ENCODE peak calls at places on chromosomes 6 and 20, in five cellular contexts. One of them, this sample, is unnamed.

GRCh38 chr20:24275946-24276705 is 193.3 kb upstream of the SYNDIG1 start:
- DNase-seq in adrenal gland: no peak
- DNase-seq in MCF 10A: no peak
- DNase-seq in astrocyte of the cerebellum: no peak
- DNase-seq in glutamatergic neuron: no peak
- DNase-seq in this sample: no peak

GRCh38 chr20:37796121-37796520 is 102.3 kb downstream of the CTNNBL1 start:
- DNase-seq in adrenal gland: no peak
- DNase-seq in MCF 10A: no peak
- DNase-seq in astrocyte of the cerebellum: no peak
- DNase-seq in glutamatergic neuron: no peak
- DNase-seq in this sample: no peak

GRCh38 chr20:62766071-62766450 is 30.2 kb upstream of the MRGBP start:
- DNase-seq in adrenal gland: no peak
- DNase-seq in MCF 10A: no peak
- DNase-seq in astrocyte of the cerebellum: no peak
- DNase-seq in glutamatergic neuron: peak
- DNase-seq in this sample: no peak

GRCh38 chr6:158706369-158706982 is 56.6 kb downstream of the SYTL3 start:
- DNase-seq in adrenal gland: peak
- DNase-seq in MCF 10A: peak
- DNase-seq in astrocyte of the cerebellum: no peak
- DNase-seq in glutamatergic neuron: peak
- DNase-seq in this sample: peak

GRCh38 chr6:24855389-24856245 is 56.9 kb upstream of the ARMH2 start:
- DNase-seq in adrenal gland: peak
- DNase-seq in MCF 10A: peak
- DNase-seq in astrocyte of the cerebellum: peak
- DNase-seq in glutamatergic neuron: peak
- DNase-seq in this sample: peak

GRCh38 chr20:36199293-36200257 is 36.7 kb upstream of the AAR2 start:
- DNase-seq in adrenal gland: peak
- DNase-seq in MCF 10A: peak
- DNase-seq in astrocyte of the cerebellum: peak
- DNase-seq in glutamatergic neuron: peak
- DNase-seq in this sample: peak

GRCh38 chr6:9537381-9537780 is 877.5 kb downstream of the TFAP2A start:
- DNase-seq in adrenal gland: no peak
- DNase-seq in MCF 10A: no peak
- DNase-seq in astrocyte of the cerebellum: no peak
- DNase-seq in glutamatergic neuron: no peak
- DNase-seq in this sample: peak

GRCh38 chr6:935582-935981 is 242.6 kb upstream of the EXOC2 start:
- DNase-seq in adrenal gland: no peak
- DNase-seq in MCF 10A: no peak
- DNase-seq in astrocyte of the cerebellum: no peak
- DNase-seq in glutamatergic neuron: no peak
- DNase-seq in this sample: no peak

GRCh38 chr6:137767931-137768690 is 98.9 kb upstream of the TNFAIP3 start:
- DNase-seq in adrenal gland: no peak
- DNase-seq in MCF 10A: peak
- DNase-seq in astrocyte of the cerebellum: peak
- DNase-seq in glutamatergic neuron: no peak
- DNase-seq in this sample: peak

GRCh38 chr20:57680131-57680716 is 29.6 kb downstream of the PMEPA1 start:
- DNase-seq in adrenal gland: no peak
- DNase-seq in MCF 10A: no peak
- DNase-seq in astrocyte of the cerebellum: no peak
- DNase-seq in glutamatergic neuron: no peak
- DNase-seq in this sample: no peak

GRCh38 chr6:10505529-10505928 is 15.6 kb upstream of the GCNT2 start:
- DNase-seq in adrenal gland: no peak
- DNase-seq in MCF 10A: no peak
- DNase-seq in astrocyte of the cerebellum: no peak
- DNase-seq in glutamatergic neuron: no peak
- DNase-seq in this sample: no peak

GRCh38 chr6:163415176-163415619 is 680 bp downstream of the QKI start:
- DNase-seq in adrenal gland: no peak
- DNase-seq in MCF 10A: peak
- DNase-seq in astrocyte of the cerebellum: no peak
- DNase-seq in glutamatergic neuron: no peak
- DNase-seq in this sample: no peak

GRCh38 chr6:29720863-29721262 is 2.4 kb upstream of the HLA-F start:
- DNase-seq in adrenal gland: no peak
- DNase-seq in MCF 10A: no peak
- DNase-seq in astrocyte of the cerebellum: no peak
- DNase-seq in glutamatergic neuron: no peak
- DNase-seq in this sample: no peak

GRCh38 chr6:156557269-156557885 is 219.8 kb upstream of the ARID1B start:
- DNase-seq in adrenal gland: no peak
- DNase-seq in MCF 10A: no peak
- DNase-seq in astrocyte of the cerebellum: peak
- DNase-seq in glutamatergic neuron: peak
- DNase-seq in this sample: peak

GRCh38 chr6:119856136-119856535 is 506.6 kb upstream of the MAN1A1 start:
- DNase-seq in adrenal gland: no peak
- DNase-seq in MCF 10A: peak
- DNase-seq in astrocyte of the cerebellum: no peak
- DNase-seq in glutamatergic neuron: no peak
- DNase-seq in this sample: no peak

GRCh38 chr20:32789896-32790750 is 27.9 kb downstream of the DNMT3B start:
- DNase-seq in adrenal gland: peak
- DNase-seq in MCF 10A: peak
- DNase-seq in astrocyte of the cerebellum: peak
- DNase-seq in glutamatergic neuron: peak
- DNase-seq in this sample: peak

GRCh38 chr6:84569882-84570281 is 194.5 kb downstream of the TBX18 start:
- DNase-seq in adrenal gland: no peak
- DNase-seq in MCF 10A: no peak
- DNase-seq in astrocyte of the cerebellum: no peak
- DNase-seq in glutamatergic neuron: no peak
- DNase-seq in this sample: no peak

GRCh38 chr6:134161036-134161435 is 108.6 kb upstream of the SLC2A12 start:
- DNase-seq in adrenal gland: no peak
- DNase-seq in MCF 10A: peak
- DNase-seq in astrocyte of the cerebellum: no peak
- DNase-seq in glutamatergic neuron: no peak
- DNase-seq in this sample: peak

GRCh38 chr6:4319992-4320683 is 184.8 kb upstream of the ECI2 start:
- DNase-seq in adrenal gland: no peak
- DNase-seq in MCF 10A: peak
- DNase-seq in astrocyte of the cerebellum: no peak
- DNase-seq in glutamatergic neuron: no peak
- DNase-seq in this sample: peak

GRCh38 chr6:167828325-167828956 is 1.7 kb downstream of the AFDN start:
- DNase-seq in adrenal gland: no peak
- DNase-seq in MCF 10A: peak
- DNase-seq in astrocyte of the cerebellum: no peak
- DNase-seq in glutamatergic neuron: no peak
- DNase-seq in this sample: no peak

GRCh38 chr6:74408844-74409243 is 712.8 kb downstream of the CD109 start:
- DNase-seq in adrenal gland: no peak
- DNase-seq in MCF 10A: no peak
- DNase-seq in astrocyte of the cerebellum: no peak
- DNase-seq in glutamatergic neuron: no peak
- DNase-seq in this sample: no peak

GRCh38 chr6:122751291-122751690 is 28.2 kb upstream of the FABP7 start:
- DNase-seq in adrenal gland: no peak
- DNase-seq in MCF 10A: no peak
- DNase-seq in astrocyte of the cerebellum: no peak
- DNase-seq in glutamatergic neuron: no peak
- DNase-seq in this sample: no peak

GRCh38 chr6:110944681-110945151 is 13.8 kb upstream of the GTF3C6 start:
- DNase-seq in adrenal gland: no peak
- DNase-seq in MCF 10A: peak
- DNase-seq in astrocyte of the cerebellum: no peak
- DNase-seq in glutamatergic neuron: no peak
- DNase-seq in this sample: peak

GRCh38 chr6:1641391-1641790 is 31.7 kb downstream of the FOXC1 start:
- DNase-seq in adrenal gland: peak
- DNase-seq in MCF 10A: peak
- DNase-seq in astrocyte of the cerebellum: no peak
- DNase-seq in glutamatergic neuron: no peak
- DNase-seq in this sample: no peak

GRCh38 chr6:25709761-25710160 is 44.8 kb upstream of the SLC17A4 start:
- DNase-seq in adrenal gland: no peak
- DNase-seq in MCF 10A: no peak
- DNase-seq in astrocyte of the cerebellum: no peak
- DNase-seq in glutamatergic neuron: no peak
- DNase-seq in this sample: no peak

GRCh38 chr6:131910219-131910589 is 41.0 kb downstream of the CCN2 start:
- DNase-seq in adrenal gland: no peak
- DNase-seq in MCF 10A: no peak
- DNase-seq in astrocyte of the cerebellum: no peak
- DNase-seq in glutamatergic neuron: no peak
- DNase-seq in this sample: no peak
- TF ChIP-seq CTCF in adrenal gland: no peak
- TF ChIP-seq CTCF in MCF 10A: no peak
- TF ChIP-seq CTCF in astrocyte of the cerebellum: no peak
- TF ChIP-seq CTCF in glutamatergic neuron: peak
- TF ChIP-seq CTCF in this sample: peak

GRCh38 chr6:36075656-36076055 is 48.0 kb downstream of the MAPK14 start:
- DNase-seq in adrenal gland: no peak
- DNase-seq in MCF 10A: peak
- DNase-seq in astrocyte of the cerebellum: no peak
- DNase-seq in glutamatergic neuron: no peak
- DNase-seq in this sample: no peak
- TF ChIP-seq CTCF in adrenal gland: no peak
- TF ChIP-seq CTCF in MCF 10A: peak
- TF ChIP-seq CTCF in astrocyte of the cerebellum: peak
- TF ChIP-seq CTCF in glutamatergic neuron: no peak
- TF ChIP-seq CTCF in this sample: peak

GRCh38 chr6:37807656-37808055 is 11.9 kb upstream of the ZFAND3 start:
- DNase-seq in adrenal gland: peak
- DNase-seq in MCF 10A: no peak
- DNase-seq in astrocyte of the cerebellum: no peak
- DNase-seq in glutamatergic neuron: peak
- DNase-seq in this sample: no peak
- TF ChIP-seq CTCF in adrenal gland: peak
- TF ChIP-seq CTCF in MCF 10A: no peak
- TF ChIP-seq CTCF in astrocyte of the cerebellum: no peak
- TF ChIP-seq CTCF in glutamatergic neuron: no peak
- TF ChIP-seq CTCF in this sample: no peak

DNA sequence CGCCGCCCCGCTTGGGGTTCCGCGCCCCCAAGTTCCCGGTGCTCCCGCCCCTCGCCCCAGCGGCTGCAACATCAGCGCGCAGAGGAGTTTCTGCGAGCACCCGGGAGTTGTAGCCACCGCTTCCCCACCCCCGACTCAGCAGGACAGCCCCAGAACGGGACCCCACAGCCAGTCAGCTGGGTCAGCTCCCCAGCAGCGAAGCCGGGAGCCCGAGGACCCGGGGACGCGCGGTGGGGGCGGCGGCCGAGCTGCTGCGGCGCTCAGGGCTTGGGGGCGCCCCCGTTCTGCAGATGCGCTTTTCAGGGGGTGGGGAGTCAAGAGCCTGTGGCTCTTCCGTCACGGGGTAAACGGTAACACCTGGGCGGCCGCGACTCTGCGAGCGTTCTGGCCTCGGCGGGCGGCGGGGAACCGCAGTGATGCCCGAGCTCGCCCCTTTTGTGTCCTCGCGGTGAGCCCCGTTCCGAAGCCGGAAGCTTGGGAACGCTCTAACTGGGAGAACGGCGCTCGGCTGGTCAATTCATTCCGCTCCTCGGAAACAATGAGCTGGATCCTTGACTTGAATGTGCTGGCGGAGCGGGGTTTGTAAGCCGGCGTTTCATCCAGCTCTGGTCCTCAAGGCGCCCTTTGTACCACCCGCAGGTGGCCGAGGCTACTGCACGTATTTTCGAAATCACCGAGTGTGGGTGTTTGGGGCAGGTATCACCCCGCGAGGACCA is 775 bp downstream of the PLEKHG1 start:
- DNase-seq in adrenal gland: peak
- DNase-seq in MCF 10A: peak
- DNase-seq in astrocyte of the cerebellum: peak
- DNase-seq in glutamatergic neuron: peak
- DNase-seq in this sample: peak
- TF ChIP-seq CTCF in adrenal gland: peak
- TF ChIP-seq CTCF in MCF 10A: peak
- TF ChIP-seq CTCF in astrocyte of the cerebellum: peak
- TF ChIP-seq CTCF in glutamatergic neuron: peak
- TF ChIP-seq CTCF in this sample: no peak

DNA sequence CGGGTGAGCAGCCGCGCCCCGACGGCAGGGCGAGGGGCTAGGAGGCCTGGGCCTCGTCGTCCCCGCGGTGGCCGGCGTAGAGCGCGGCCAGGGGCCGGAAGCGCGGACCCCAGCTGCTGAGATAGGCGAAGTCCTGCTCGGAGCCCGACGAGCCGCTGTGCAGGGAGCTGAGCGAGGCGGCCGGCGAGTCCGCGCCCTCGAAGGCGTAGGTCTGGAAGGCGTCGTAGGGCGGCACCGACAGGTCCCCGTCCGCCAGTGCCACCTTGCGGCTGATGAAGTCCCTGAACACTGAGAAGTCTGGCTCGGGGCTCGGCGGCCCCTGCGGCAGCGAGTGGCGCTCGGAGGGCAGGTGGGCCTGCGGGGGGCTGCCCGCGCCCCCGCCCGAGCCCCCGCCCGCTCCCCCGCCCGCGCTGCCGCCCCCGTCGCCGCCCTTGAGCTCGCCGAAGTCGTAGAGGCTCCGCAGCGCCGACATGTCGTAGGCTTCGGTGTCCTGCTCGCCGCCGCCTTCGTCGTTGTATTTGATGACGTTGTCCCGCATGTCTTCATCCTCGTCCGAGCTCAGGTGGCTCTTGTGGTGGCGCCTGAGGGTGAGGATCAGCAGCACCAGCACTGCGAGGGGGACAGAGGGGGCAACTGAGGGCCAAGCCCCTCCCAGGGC is 56.5 kb downstream of the CD40 start:
- DNase-seq in adrenal gland: peak
- DNase-seq in MCF 10A: peak
- DNase-seq in astrocyte of the cerebellum: peak
- DNase-seq in glutamatergic neuron: peak
- DNase-seq in this sample: no peak
- TF ChIP-seq CTCF in adrenal gland: peak
- TF ChIP-seq CTCF in MCF 10A: peak
- TF ChIP-seq CTCF in astrocyte of the cerebellum: peak
- TF ChIP-seq CTCF in glutamatergic neuron: peak
- TF ChIP-seq CTCF in this sample: peak

GRCh38 chr6:139940741-139941712 is 566.6 kb upstream of the CITED2 start:
- DNase-seq in adrenal gland: no peak
- DNase-seq in MCF 10A: no peak
- DNase-seq in astrocyte of the cerebellum: no peak
- DNase-seq in glutamatergic neuron: no peak
- DNase-seq in this sample: no peak
- TF ChIP-seq CTCF in adrenal gland: no peak
- TF ChIP-seq CTCF in MCF 10A: no peak
- TF ChIP-seq CTCF in astrocyte of the cerebellum: no peak
- TF ChIP-seq CTCF in glutamatergic neuron: no peak
- TF ChIP-seq CTCF in this sample: no peak

This sample was measured in HFFc6.